ENCODE peak calls at places on chromosomes 13 and 19, in eight cellular contexts. I is mesendoderm; U is natural killer cell treated with Interleukin-12 subunit alpha and Interleukin-12 subunit beta and Interleukin-15 and Interleukin-18, amount 100 ng/mL, for 72 hours; V is mammary epithelial cell; L is HS-27A; A is astrocyte of the hippocampus; P is GM04503; Q is ascending aorta. O is an unnamed sample.

GRCh38 chr13:46595136-46595917 is 42.4 kb downstream of the LRCH1 start:
- DNase-seq in I (no peak), A (peak), Q (no peak), L (no peak), P (no peak), V (peak), U (no peak), O (no peak)

GRCh38 chr13:66835040-66835628 is 395.0 kb downstream of the PCDH9 start:
- DNase-seq in L (no peak), A (peak), P (no peak), Q (no peak), I (peak), V (no peak), U (no peak), O (no peak)

GRCh38 chr19:41928221-41928683 is at the start of gene ERFL:
- DNase-seq in V (no peak), I (no peak), L (peak), A (peak), P (no peak), U (no peak), Q (no peak), O (no peak)

GRCh38 chr13:27450921-27451461 is 627 bp upstream of the MTIF3 start:
- DNase-seq in U (no peak), V (peak), P (peak), I (peak), Q (no peak), L (no peak), A (peak), O (no peak)

GRCh38 chr13:111344471-111345191 is 24.2 kb downstream of the TEX29 start:
- DNase-seq in Q (no peak), U (no peak), L (no peak), P (peak), V (no peak), I (peak), A (peak), O (peak)

GRCh38 chr19:28577199-28577598 is 635.8 kb downstream of the UQCRFS1 start:
- DNase-seq in I (no peak), L (no peak), A (no peak), V (no peak), Q (no peak), U (no peak), P (no peak), O (no peak)

GRCh38 chr19:49475995-49476880 is 2.2 kb downstream of the FLT3LG start:
- DNase-seq in I (peak), Q (no peak), A (peak), V (no peak), P (no peak), U (peak), L (no peak), O (no peak)

GRCh38 chr19:40603071-40603718 is 2.0 kb downstream of the LTBP4 start:
- DNase-seq in P (no peak), I (peak), U (no peak), A (peak), Q (no peak), V (peak), L (no peak), O (no peak)

GRCh38 chr13:29676941-29677452 is 81.5 kb upstream of the SLC7A1 start:
- DNase-seq in P (no peak), U (no peak), L (no peak), V (peak), Q (no peak), I (no peak), A (peak), O (no peak)

GRCh38 chr13:60852886-60853285 is 455.9 kb downstream of the TDRD3 start:
- DNase-seq in Q (no peak), I (no peak), U (no peak), L (no peak), P (no peak), A (no peak), V (no peak), O (no peak)

GRCh38 chr13:89967701-89968100 is 1379.8 kb upstream of the MIR17HG start:
- DNase-seq in I (peak), L (no peak), V (no peak), U (no peak), A (no peak), Q (no peak), P (no peak), O (no peak)

GRCh38 chr19:36041831-36042230 is 9.2 kb upstream of the CLIP3 start:
- DNase-seq in P (peak), V (peak), Q (no peak), U (no peak), A (peak), I (peak), L (peak), O (peak)

GRCh38 chr13:30142502-30143211 is 164.7 kb downstream of the KATNAL1 start:
- DNase-seq in U (no peak), I (peak), Q (no peak), L (peak), P (peak), A (peak), V (peak), O (peak)

GRCh38 chr19:14686411-14686810 is 3.4 kb upstream of the ZNF333 start:
- DNase-seq in I (peak), U (no peak), V (peak), P (no peak), Q (no peak), A (peak), L (no peak), O (no peak)

GRCh38 chr13:112781287-112781686 is 91.4 kb downstream of the ATP11A start:
- DNase-seq in Q (no peak), U (no peak), A (peak), I (no peak), L (no peak), P (no peak), V (no peak), O (no peak)

GRCh38 chr13:90276208-90276607 is 1071.3 kb upstream of the MIR17HG start:
- DNase-seq in L (no peak), P (no peak), V (no peak), Q (no peak), I (no peak), U (no peak), A (no peak), O (no peak)

GRCh38 chr19:4866595-4867424 is 657 bp downstream of the PLIN3 start:
- DNase-seq in I (peak), U (peak), P (no peak), V (peak), A (peak), Q (peak), L (no peak), O (no peak)

GRCh38 chr13:25468330-25469178 is 96.8 kb downstream of the ATP8A2 start:
- DNase-seq in A (peak), I (peak), Q (no peak), P (no peak), V (peak), U (no peak), L (no peak), O (no peak)

GRCh38 chr19:28426902-28427232 is 786.1 kb downstream of the UQCRFS1 start:
- DNase-seq in V (peak), Q (no peak), A (no peak), L (no peak), U (no peak), P (no peak), I (peak), O (no peak)

GRCh38 chr19:3366104-3366760 is at the start of gene NFIC:
- DNase-seq in V (peak), L (peak), U (no peak), P (no peak), Q (no peak), I (peak), A (peak), O (peak)